ENCODE peak calls at places on chromosomes 11 and 22, in eight cellular contexts. One of them, this sample, is unnamed.
A peak's percentile ranks its signal among the peaks of the same experiment; 100 is the strongest.

GRCh38 chr22:38345782-38346181 is 28.5 kb upstream of the CSNK1E start:
- DNase-seq in heart right ventricle: no peak
- DNase-seq in cardiac muscle cell: no peak
- DNase-seq in foreskin keratinocyte: no peak
- DNase-seq in IMR-90: no peak
- DNase-seq in WTC11: peak; percentile 5
- DNase-seq in CD4-positive, alpha-beta T cell: no peak
- DNase-seq in colonic mucosa: no peak
- DNase-seq in this sample: no peak

GRCh38 chr11:112321521-112322172 is 61.0 kb upstream of the PLET1 start:
- DNase-seq in heart right ventricle: no peak
- DNase-seq in cardiac muscle cell: peak; percentile 93
- DNase-seq in foreskin keratinocyte: peak; percentile 99
- DNase-seq in IMR-90: peak; percentile 89
- DNase-seq in WTC11: no peak
- DNase-seq in CD4-positive, alpha-beta T cell: no peak
- DNase-seq in colonic mucosa: peak; percentile 82
- DNase-seq in this sample: no peak

GRCh38 chr11:126205359-126205758 is 6.1 kb downstream of the RPUSD4 start:
- DNase-seq in heart right ventricle: no peak
- DNase-seq in cardiac muscle cell: no peak
- DNase-seq in foreskin keratinocyte: no peak
- DNase-seq in IMR-90: no peak
- DNase-seq in WTC11: no peak
- DNase-seq in CD4-positive, alpha-beta T cell: no peak
- DNase-seq in colonic mucosa: no peak
- DNase-seq in this sample: no peak

GRCh38 chr11:131910491-131911387 is 540.3 kb downstream of the NTM start:
- DNase-seq in heart right ventricle: no peak
- DNase-seq in cardiac muscle cell: peak; percentile 56
- DNase-seq in foreskin keratinocyte: peak; percentile 65
- DNase-seq in IMR-90: peak; percentile 43
- DNase-seq in WTC11: peak; percentile 50
- DNase-seq in CD4-positive, alpha-beta T cell: no peak
- DNase-seq in colonic mucosa: no peak
- DNase-seq in this sample: peak; percentile 29

GRCh38 chr11:116864531-116864930 is 27.1 kb upstream of the APOA1 start:
- DNase-seq in heart right ventricle: no peak
- DNase-seq in cardiac muscle cell: no peak
- DNase-seq in foreskin keratinocyte: no peak
- DNase-seq in IMR-90: peak; percentile 48
- DNase-seq in WTC11: no peak
- DNase-seq in CD4-positive, alpha-beta T cell: no peak
- DNase-seq in colonic mucosa: no peak
- DNase-seq in this sample: no peak

GRCh38 chr11:77322506-77322905 is 21.0 kb upstream of the GDPD4 start:
- DNase-seq in heart right ventricle: no peak
- DNase-seq in cardiac muscle cell: peak; percentile 66
- DNase-seq in foreskin keratinocyte: no peak
- DNase-seq in IMR-90: peak; percentile 89
- DNase-seq in WTC11: no peak
- DNase-seq in CD4-positive, alpha-beta T cell: no peak
- DNase-seq in colonic mucosa: no peak
- DNase-seq in this sample: no peak

GRCh38 chr11:64294665-64295289 is 3.7 kb downstream of the KCNK4 start:
- DNase-seq in heart right ventricle: no peak
- DNase-seq in cardiac muscle cell: peak; percentile 52
- DNase-seq in foreskin keratinocyte: no peak
- DNase-seq in IMR-90: no peak
- DNase-seq in WTC11: no peak
- DNase-seq in CD4-positive, alpha-beta T cell: no peak
- DNase-seq in colonic mucosa: no peak
- DNase-seq in this sample: no peak

GRCh38 chr11:27285761-27286160 is 77.3 kb downstream of the CCDC34 start:
- DNase-seq in heart right ventricle: no peak
- DNase-seq in cardiac muscle cell: no peak
- DNase-seq in foreskin keratinocyte: no peak
- DNase-seq in IMR-90: no peak
- DNase-seq in WTC11: no peak
- DNase-seq in CD4-positive, alpha-beta T cell: no peak
- DNase-seq in colonic mucosa: no peak
- DNase-seq in this sample: no peak

GRCh38 chr22:49719046-49719445 is 108.6 kb downstream of the BRD1 start:
- DNase-seq in heart right ventricle: no peak
- DNase-seq in cardiac muscle cell: no peak
- DNase-seq in foreskin keratinocyte: no peak
- DNase-seq in IMR-90: no peak
- DNase-seq in WTC11: no peak
- DNase-seq in CD4-positive, alpha-beta T cell: no peak
- DNase-seq in colonic mucosa: no peak
- DNase-seq in this sample: no peak

GRCh38 chr22:22893891-22894739 is 6.5 kb downstream of the IGLL5 start:
- DNase-seq in heart right ventricle: no peak
- DNase-seq in cardiac muscle cell: no peak
- DNase-seq in foreskin keratinocyte: no peak
- DNase-seq in IMR-90: no peak
- DNase-seq in WTC11: no peak
- DNase-seq in CD4-positive, alpha-beta T cell: no peak
- DNase-seq in colonic mucosa: no peak
- DNase-seq in this sample: no peak

GRCh38 chr11:134266841-134267251 is 9.3 kb upstream of the GLB1L3 start:
- DNase-seq in heart right ventricle: no peak
- DNase-seq in cardiac muscle cell: peak; percentile 84
- DNase-seq in foreskin keratinocyte: peak; percentile 99
- DNase-seq in IMR-90: peak; percentile 72
- DNase-seq in WTC11: no peak
- DNase-seq in CD4-positive, alpha-beta T cell: no peak
- DNase-seq in colonic mucosa: peak; percentile 32
- DNase-seq in this sample: no peak

GRCh38 chr22:49624421-49625177 is 203.1 kb downstream of the BRD1 start:
- DNase-seq in heart right ventricle: no peak
- DNase-seq in cardiac muscle cell: no peak
- DNase-seq in foreskin keratinocyte: no peak
- DNase-seq in IMR-90: no peak
- DNase-seq in WTC11: no peak
- DNase-seq in CD4-positive, alpha-beta T cell: no peak
- DNase-seq in colonic mucosa: no peak
- DNase-seq in this sample: no peak

GRCh38 chr22:24201681-24202590 is 20.6 kb downstream of the SUSD2 start:
- DNase-seq in heart right ventricle: no peak
- DNase-seq in cardiac muscle cell: no peak
- DNase-seq in foreskin keratinocyte: no peak
- DNase-seq in IMR-90: peak; percentile 35
- DNase-seq in WTC11: no peak
- DNase-seq in CD4-positive, alpha-beta T cell: no peak
- DNase-seq in colonic mucosa: no peak
- DNase-seq in this sample: no peak

GRCh38 chr11:70763606-70764005 is 365.3 kb downstream of the CTTN start:
- DNase-seq in heart right ventricle: no peak
- DNase-seq in cardiac muscle cell: no peak
- DNase-seq in foreskin keratinocyte: no peak
- DNase-seq in IMR-90: peak; percentile 29
- DNase-seq in WTC11: no peak
- DNase-seq in CD4-positive, alpha-beta T cell: no peak
- DNase-seq in colonic mucosa: no peak
- DNase-seq in this sample: no peak

GRCh38 chr11:86257446-86257845 is 12.9 kb downstream of the EED start:
- DNase-seq in heart right ventricle: no peak
- DNase-seq in cardiac muscle cell: no peak
- DNase-seq in foreskin keratinocyte: no peak
- DNase-seq in IMR-90: no peak
- DNase-seq in WTC11: no peak
- DNase-seq in CD4-positive, alpha-beta T cell: no peak
- DNase-seq in colonic mucosa: no peak
- DNase-seq in this sample: no peak

GRCh38 chr22:32444068-32444467 is 20.2 kb downstream of the BPIFC start:
- DNase-seq in heart right ventricle: no peak
- DNase-seq in cardiac muscle cell: peak; percentile 1
- DNase-seq in foreskin keratinocyte: peak; percentile 44
- DNase-seq in IMR-90: no peak
- DNase-seq in WTC11: peak; percentile 34
- DNase-seq in CD4-positive, alpha-beta T cell: no peak
- DNase-seq in colonic mucosa: no peak
- DNase-seq in this sample: peak; percentile 29
- TF ChIP-seq CTCF in heart right ventricle: no peak
- TF ChIP-seq CTCF in cardiac muscle cell: peak; percentile 15
- TF ChIP-seq CTCF in foreskin keratinocyte: peak; percentile 66
- TF ChIP-seq CTCF in IMR-90: no peak
- TF ChIP-seq CTCF in WTC11: no peak
- TF ChIP-seq CTCF in CD4-positive, alpha-beta T cell: no peak
- TF ChIP-seq CTCF in colonic mucosa: no peak
- TF ChIP-seq CTCF in this sample: no peak

GRCh38 chr11:25983280-25983679 is 348.6 kb upstream of the ANO3 start:
- DNase-seq in heart right ventricle: no peak
- DNase-seq in cardiac muscle cell: no peak
- DNase-seq in foreskin keratinocyte: no peak
- DNase-seq in IMR-90: no peak
- DNase-seq in WTC11: no peak
- DNase-seq in CD4-positive, alpha-beta T cell: no peak
- DNase-seq in colonic mucosa: no peak
- DNase-seq in this sample: no peak

GRCh38 chr11:25981998-25982397 is 349.9 kb upstream of the ANO3 start:
- DNase-seq in heart right ventricle: no peak
- DNase-seq in cardiac muscle cell: peak; percentile 87
- DNase-seq in foreskin keratinocyte: peak; percentile 47
- DNase-seq in IMR-90: peak; percentile 77
- DNase-seq in WTC11: no peak
- DNase-seq in CD4-positive, alpha-beta T cell: no peak
- DNase-seq in colonic mucosa: peak; percentile 18
- DNase-seq in this sample: peak; percentile 20
- TF ChIP-seq CTCF in heart right ventricle: peak; percentile 71
- TF ChIP-seq CTCF in cardiac muscle cell: peak; percentile 53
- TF ChIP-seq CTCF in foreskin keratinocyte: peak; percentile 83
- TF ChIP-seq CTCF in IMR-90: peak; percentile 77
- TF ChIP-seq CTCF in WTC11: peak; percentile 31
- TF ChIP-seq CTCF in CD4-positive, alpha-beta T cell: no peak
- TF ChIP-seq CTCF in colonic mucosa: peak; percentile 28
- TF ChIP-seq CTCF in this sample: peak; percentile 46

GRCh38 chr11:65316311-65316978 is 1.8 kb downstream of the CDC42EP2 start:
- DNase-seq in heart right ventricle: peak; percentile 50
- DNase-seq in cardiac muscle cell: peak; percentile 84
- DNase-seq in foreskin keratinocyte: peak; percentile 74
- DNase-seq in IMR-90: peak; percentile 97
- DNase-seq in WTC11: no peak
- DNase-seq in CD4-positive, alpha-beta T cell: no peak
- DNase-seq in colonic mucosa: peak; percentile 52
- DNase-seq in this sample: no peak

GRCh38 chr11:65316979-65317786 is 2.5 kb downstream of the CDC42EP2 start:
- DNase-seq in heart right ventricle: peak; percentile 76
- DNase-seq in cardiac muscle cell: peak; percentile 71
- DNase-seq in foreskin keratinocyte: peak; percentile 76
- DNase-seq in IMR-90: peak; percentile 84
- DNase-seq in WTC11: peak; percentile 52
- DNase-seq in CD4-positive, alpha-beta T cell: no peak
- DNase-seq in colonic mucosa: peak; percentile 92
- DNase-seq in this sample: no peak

GRCh38 chr11:65314501-65315203 is at the start of gene CDC42EP2:
- DNase-seq in heart right ventricle: peak; percentile 93
- DNase-seq in cardiac muscle cell: peak; percentile 90
- DNase-seq in foreskin keratinocyte: peak; percentile 69
- DNase-seq in IMR-90: peak; percentile 80
- DNase-seq in WTC11: peak; percentile 87
- DNase-seq in CD4-positive, alpha-beta T cell: peak; percentile 61
- DNase-seq in colonic mucosa: peak; percentile 92
- DNase-seq in this sample: peak; percentile 94

GRCh38 chr11:65315204-65315865 is 669 bp downstream of the CDC42EP2 start:
- DNase-seq in heart right ventricle: peak; percentile 89
- DNase-seq in cardiac muscle cell: peak; percentile 80
- DNase-seq in foreskin keratinocyte: peak; percentile 58
- DNase-seq in IMR-90: peak; percentile 68
- DNase-seq in WTC11: peak; percentile 94
- DNase-seq in CD4-positive, alpha-beta T cell: peak; percentile 71
- DNase-seq in colonic mucosa: peak; percentile 90
- DNase-seq in this sample: peak; percentile 88

DNA sequence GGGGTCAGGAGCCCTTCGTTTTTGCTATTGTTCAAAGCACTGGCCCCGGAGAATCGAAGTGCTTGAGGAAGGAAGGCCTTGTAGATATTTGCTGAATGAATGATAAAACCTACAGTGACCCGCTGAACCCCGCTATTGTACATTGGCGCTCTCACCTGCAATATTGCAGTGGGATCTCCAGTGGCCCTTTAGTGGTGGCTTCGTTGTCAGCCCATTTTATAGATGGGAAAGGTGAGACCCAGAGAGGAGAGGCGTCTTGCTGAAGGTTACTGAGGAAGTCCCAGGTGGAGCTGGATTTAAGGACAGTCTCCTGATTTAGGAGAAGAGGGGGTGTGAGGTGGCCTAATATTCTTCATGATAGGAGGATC is 1.2 kb downstream of the CDC42EP2 start:
- DNase-seq in heart right ventricle: no peak
- DNase-seq in cardiac muscle cell: no peak
- DNase-seq in foreskin keratinocyte: no peak
- DNase-seq in IMR-90: no peak
- DNase-seq in WTC11: no peak
- DNase-seq in CD4-positive, alpha-beta T cell: no peak
- DNase-seq in colonic mucosa: no peak
- DNase-seq in this sample: no peak
- TF ChIP-seq CTCF in heart right ventricle: no peak
- TF ChIP-seq CTCF in cardiac muscle cell: no peak
- TF ChIP-seq CTCF in foreskin keratinocyte: no peak
- TF ChIP-seq CTCF in IMR-90: no peak
- TF ChIP-seq CTCF in WTC11: no peak
- TF ChIP-seq CTCF in CD4-positive, alpha-beta T cell: peak; percentile 76
- TF ChIP-seq CTCF in colonic mucosa: no peak
- TF ChIP-seq CTCF in this sample: no peak

GRCh38 chr11:91768783-91769182 is 455.8 kb upstream of the FAT3 start:
- DNase-seq in heart right ventricle: no peak
- DNase-seq in cardiac muscle cell: no peak
- DNase-seq in foreskin keratinocyte: no peak
- DNase-seq in IMR-90: no peak
- DNase-seq in WTC11: no peak
- DNase-seq in CD4-positive, alpha-beta T cell: no peak
- DNase-seq in colonic mucosa: no peak
- DNase-seq in this sample: no peak

GRCh38 chr11:91778758-91779157 is 445.9 kb upstream of the FAT3 start:
- DNase-seq in heart right ventricle: no peak
- DNase-seq in cardiac muscle cell: no peak
- DNase-seq in foreskin keratinocyte: no peak
- DNase-seq in IMR-90: no peak
- DNase-seq in WTC11: no peak
- DNase-seq in CD4-positive, alpha-beta T cell: no peak
- DNase-seq in colonic mucosa: no peak
- DNase-seq in this sample: no peak

GRCh38 chr11:91776660-91777059 is 448.0 kb upstream of the FAT3 start:
- DNase-seq in heart right ventricle: no peak
- DNase-seq in cardiac muscle cell: no peak
- DNase-seq in foreskin keratinocyte: no peak
- DNase-seq in IMR-90: no peak
- DNase-seq in WTC11: no peak
- DNase-seq in CD4-positive, alpha-beta T cell: no peak
- DNase-seq in colonic mucosa: no peak
- DNase-seq in this sample: no peak

DNA sequence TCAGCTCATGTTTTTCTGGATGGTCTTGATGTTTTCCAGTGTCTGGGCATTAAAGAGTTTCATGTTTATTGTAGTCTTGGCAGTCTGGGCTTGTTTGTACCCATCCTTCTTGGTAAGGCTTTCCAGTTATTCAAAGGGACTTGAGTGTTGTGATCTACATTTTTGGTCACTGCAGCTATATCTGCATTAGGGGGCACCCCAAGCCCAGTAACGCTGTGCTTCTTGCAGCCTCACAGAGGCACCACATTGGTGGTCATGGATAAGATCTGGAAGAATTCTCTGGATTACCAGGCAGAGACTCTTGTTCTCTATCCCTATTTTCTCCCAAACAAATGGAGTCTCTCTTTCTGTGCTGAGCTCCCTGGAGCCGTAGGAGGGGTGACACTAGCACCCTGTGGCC is 451.5 kb upstream of the FAT3 start:
- DNase-seq in heart right ventricle: no peak
- DNase-seq in cardiac muscle cell: peak; percentile 11
- DNase-seq in foreskin keratinocyte: no peak
- DNase-seq in IMR-90: no peak
- DNase-seq in WTC11: peak; percentile 54
- DNase-seq in CD4-positive, alpha-beta T cell: no peak
- DNase-seq in colonic mucosa: no peak
- DNase-seq in this sample: no peak
- TF ChIP-seq CTCF in heart right ventricle: no peak
- TF ChIP-seq CTCF in cardiac muscle cell: no peak
- TF ChIP-seq CTCF in foreskin keratinocyte: no peak
- TF ChIP-seq CTCF in IMR-90: no peak
- TF ChIP-seq CTCF in WTC11: peak; percentile 28
- TF ChIP-seq CTCF in CD4-positive, alpha-beta T cell: no peak
- TF ChIP-seq CTCF in colonic mucosa: no peak
- TF ChIP-seq CTCF in this sample: no peak